ENCODE peak calls at places on chromosome 21, in ten cellular contexts. M is HEK293T; U is activated CD4-positive, alpha-beta T cell treated with anti-CD3 and anti-CD28 coated beads for 24 hours; L is skeletal muscle cell; O is NCI-H146; E is WTC11; F is Kasumi-1; N is EL; R is heart right ventricle; A is SK-MEL-5. I is an unnamed sample.

GRCh38 chr21:41282412-41282811 is 34.2 kb upstream of the FAM3B start:
- DNase-seq in M (no peak), U (no peak), E (no peak), A (no peak), O (no peak), R (no peak), N (no peak), L (no peak), F (no peak), I (no peak)

GRCh38 chr21:41642399-41642798 is 124.5 kb downstream of the RIPK4 start:
- DNase-seq in M (no peak), F (no peak), O (no peak), A (peak), N (peak), U (no peak), L (no peak), E (no peak), R (no peak), I (no peak)

GRCh38 chr21:36203603-36203889 is 46.9 kb downstream of the DOP1B start:
- DNase-seq in O (no peak), E (no peak), A (no peak), M (no peak), U (peak), N (peak), R (no peak), L (peak), F (no peak), I (no peak)

GRCh38 chr21:25970254-25970930 is 200.2 kb downstream of the APP start:
- DNase-seq in N (no peak), F (no peak), A (peak), O (no peak), U (no peak), L (no peak), M (no peak), E (no peak), R (peak), I (no peak)

GRCh38 chr21:38247738-38248509 is 8.9 kb upstream of the KCNJ15 start:
- DNase-seq in U (no peak), L (no peak), A (no peak), M (no peak), R (no peak), O (no peak), N (no peak), E (no peak), F (no peak), I (no peak)

GRCh38 chr21:46035809-46036695 is 54.5 kb downstream of the COL6A1 start:
- DNase-seq in U (no peak), O (no peak), R (peak), L (peak), E (no peak), M (no peak), A (no peak), F (no peak), N (peak), I (no peak)

GRCh38 chr21:42568377-42568776 is 54.7 kb downstream of the SLC37A1 start:
- DNase-seq in O (no peak), F (no peak), N (no peak), M (no peak), U (no peak), R (no peak), E (peak), A (no peak), L (no peak), I (no peak)

GRCh38 chr21:31347435-31348032 is 3.5 kb upstream of the TIAM1 start:
- DNase-seq in N (no peak), M (peak), L (no peak), F (peak), R (no peak), O (peak), A (peak), U (no peak), E (no peak), I (no peak)

GRCh38 chr21:43778469-43779335 is 2.6 kb upstream of the CSTB start:
- DNase-seq in F (no peak), L (no peak), A (peak), E (no peak), U (no peak), O (no peak), M (no peak), R (no peak), N (no peak), I (peak)

GRCh38 chr21:14543983-14544382 is 2.1 kb downstream of the SAMSN1 start:
- DNase-seq in O (no peak), U (no peak), L (no peak), E (no peak), M (no peak), A (no peak), R (no peak), N (no peak), F (no peak), I (no peak)

GRCh38 chr21:36976882-36977651 is 10.6 kb upstream of the HLCS start:
- DNase-seq in M (peak), A (peak), R (no peak), N (peak), U (no peak), L (peak), E (peak), O (peak), F (peak), I (peak)

GRCh38 chr21:44335266-44336059 is 3.7 kb downstream of the CFAP410 start:
- DNase-seq in U (no peak), R (peak), N (no peak), M (no peak), L (no peak), F (no peak), A (no peak), E (no peak), O (no peak), I (no peak)

GRCh38 chr21:20004353-20004752 is 993.9 kb upstream of the NCAM2 start:
- DNase-seq in L (no peak), E (no peak), N (no peak), F (no peak), O (no peak), R (no peak), U (no peak), M (no peak), A (no peak), I (no peak)

GRCh38 chr21:43369124-43369523 is 57.8 kb downstream of the SIK1 start:
- DNase-seq in R (peak), E (no peak), U (no peak), M (no peak), A (peak), L (peak), N (peak), O (no peak), F (peak), I (no peak)

GRCh38 chr21:45169001-45169400 is 94.6 kb downstream of the ADARB1 start:
- DNase-seq in L (no peak), A (no peak), E (no peak), M (no peak), N (no peak), R (no peak), U (no peak), O (no peak), F (no peak), I (no peak)

GRCh38 chr21:15895142-15896106 is 165.6 kb downstream of the USP25 start:
- DNase-seq in A (no peak), F (no peak), U (no peak), L (no peak), E (no peak), N (peak), O (no peak), M (no peak), R (no peak), I (no peak)

GRCh38 chr21:37498664-37499063 is 132.1 kb downstream of the DYRK1A start:
- DNase-seq in M (no peak), O (no peak), E (no peak), U (no peak), A (no peak), L (no peak), F (no peak), N (no peak), R (no peak), I (no peak)

GRCh38 chr21:43767980-43768867 is 7.9 kb downstream of the CSTB start:
- DNase-seq in O (no peak), E (peak), M (no peak), U (no peak), F (no peak), A (peak), N (peak), L (peak), R (no peak), I (no peak)

GRCh38 chr21:35015435-35016024 is 33.6 kb downstream of the RUNX1 start:
- DNase-seq in L (no peak), R (no peak), M (no peak), A (no peak), O (no peak), N (no peak), U (no peak), E (no peak), F (no peak), I (no peak)

GRCh38 chr21:17679002-17679600 is 66.4 kb upstream of the BTG3 start:
- DNase-seq in F (peak), R (no peak), L (peak), N (peak), U (no peak), A (peak), E (no peak), M (peak), O (peak), I (peak)

GRCh38 chr21:37582613-37583012 is 216.0 kb downstream of the DYRK1A start:
- DNase-seq in R (no peak), N (peak), M (peak), E (no peak), F (peak), U (no peak), O (peak), A (peak), L (no peak), I (peak)

GRCh38 chr21:43194303-43195130 is 25.7 kb downstream of the CRYAA start:
- DNase-seq in M (no peak), E (peak), U (no peak), L (no peak), R (no peak), A (no peak), O (no peak), F (no peak), N (no peak), I (no peak)

GRCh38 chr21:29190920-29191319 is 60.5 kb downstream of the MAP3K7CL start:
- DNase-seq in O (no peak), A (no peak), L (peak), F (no peak), U (no peak), E (no peak), R (no peak), N (peak), M (no peak), I (no peak)

GRCh38 chr21:28992526-28993292 is at the start of gene LTN1:
- DNase-seq in L (peak), N (peak), U (peak), F (peak), O (peak), E (peak), R (peak), M (peak), A (peak), I (peak)

GRCh38 chr21:37675202-37675801 is 241.0 kb downstream of the KCNJ6 start:
- DNase-seq in A (peak), R (peak), N (peak), E (peak), O (no peak), U (peak), L (no peak), F (peak), M (peak), I (no peak)

GRCh38 chr21:31273278-31273677 is 70.8 kb downstream of the TIAM1 start:
- DNase-seq in L (no peak), E (no peak), R (no peak), M (no peak), N (no peak), U (no peak), F (no peak), O (no peak), A (no peak), I (no peak)

GRCh38 chr21:14683021-14683420 is 136.9 kb upstream of the SAMSN1 start:
- DNase-seq in R (no peak), E (no peak), N (no peak), A (no peak), M (no peak), L (no peak), O (no peak), U (no peak), F (peak), I (peak)

GRCh38 chr21:32101206-32101763 is 177.6 kb downstream of the MIS18A start:
- DNase-seq in F (no peak), R (no peak), U (no peak), N (no peak), L (no peak), E (no peak), M (no peak), A (no peak), O (no peak), I (no peak)

GRCh38 chr21:32207096-32207716 is 71.6 kb downstream of the MIS18A start:
- DNase-seq in R (no peak), L (no peak), A (no peak), E (no peak), U (no peak), F (no peak), M (no peak), O (peak), N (no peak), I (no peak)

GRCh38 chr21:45388611-45389296 is 16.2 kb upstream of the COL18A1 start:
- DNase-seq in N (no peak), R (no peak), A (no peak), U (no peak), O (no peak), L (no peak), E (no peak), M (no peak), F (no peak), I (no peak)

GRCh38 chr21:19874521-19874920 is 1123.7 kb upstream of the NCAM2 start:
- DNase-seq in O (no peak), M (no peak), U (no peak), A (no peak), F (no peak), L (no peak), E (no peak), N (no peak), R (no peak), I (no peak)

GRCh38 chr21:31917108-31917507 is 44.3 kb downstream of the HUNK start:
- DNase-seq in E (no peak), O (no peak), M (no peak), A (no peak), R (no peak), F (no peak), L (no peak), U (no peak), N (no peak), I (no peak)

GRCh38 chr21:44456207-44456914 is 1.1 kb downstream of the LRRC3 start:
- DNase-seq in F (no peak), L (no peak), A (no peak), R (no peak), N (no peak), O (no peak), U (no peak), E (no peak), M (no peak), I (no peak)

GRCh38 chr21:43311303-43311817 is 115.6 kb downstream of the SIK1 start:
- DNase-seq in N (no peak), R (no peak), F (no peak), A (no peak), U (no peak), M (no peak), L (no peak), E (no peak), O (peak), I (no peak)

GRCh38 chr21:14321042-14321441 is 61.9 kb downstream of the HSPA13 start:
- DNase-seq in E (no peak), U (no peak), N (peak), M (no peak), O (no peak), A (peak), R (no peak), L (no peak), F (peak), I (no peak)

GRCh38 chr21:46150491-46151121 is 4.8 kb downstream of the FTCD start:
- DNase-seq in N (no peak), O (no peak), M (no peak), R (no peak), U (no peak), F (no peak), L (no peak), A (no peak), E (peak), I (no peak)

I was measured in GF-D8.